ENCODE peak calls at places on chromosomes 2 and 18, in five cellular contexts. Q, I, V, Y and N are unnamed samples.

GRCh38 chr18:2050702-2051201 is 520.6 kb downstream of the METTL4 start:
- DNase-seq in Q (peak), I (no peak), V (no peak), Y (no peak), N (no peak)

GRCh38 chr2:232787806-232788205 is 11.4 kb upstream of the KCNJ13 start:
- DNase-seq in Q (no peak), I (no peak), V (no peak), Y (no peak), N (no peak)

GRCh38 chr2:20091305-20091991 is 40.0 kb upstream of the LAPTM4A start:
- DNase-seq in Q (peak), I (no peak), V (no peak), Y (no peak), N (no peak)

GRCh38 chr2:158714420-158714819 is 80.7 kb upstream of the DAPL1 start:
- DNase-seq in Q (no peak), I (no peak), V (no peak), Y (no peak), N (no peak)

GRCh38 chr2:190953257-190953656 is 60.7 kb downstream of the STAT1 start:
- DNase-seq in Q (no peak), I (no peak), V (no peak), Y (no peak), N (no peak)

GRCh38 chr2:159942149-159942548 is 120.3 kb downstream of the PLA2R1 start:
- DNase-seq in Q (peak), I (no peak), V (no peak), Y (no peak), N (no peak)

GRCh38 chr18:9928646-9929259 is 14.9 kb downstream of the VAPA start:
- DNase-seq in Q (no peak), I (no peak), V (no peak), Y (no peak), N (no peak)

GRCh38 chr2:160305081-160305750 is 105.1 kb upstream of the ITGB6 start:
- DNase-seq in Q (peak), I (no peak), V (no peak), Y (no peak), N (no peak)

GRCh38 chr18:10727477-10727876 is 201.7 kb downstream of the NAPG start:
- DNase-seq in Q (peak), I (no peak), V (no peak), Y (no peak), N (no peak)

GRCh38 chr2:37080231-37080630 is 3.9 kb downstream of the HEATR5B start:
- DNase-seq in Q (no peak), I (no peak), V (no peak), Y (no peak), N (no peak)

GRCh38 chr2:60764736-60765534 is 8.9 kb downstream of the PAPOLG start:
- DNase-seq in Q (peak), I (no peak), V (no peak), Y (no peak), N (no peak)

GRCh38 chr2:239381709-239382134 is 19.1 kb downstream of the HDAC4 start:
- DNase-seq in Q (no peak), I (peak), V (peak), Y (no peak), N (no peak)

GRCh38 chr2:118014492-118014824 is 588 bp upstream of the CCDC93 start:
- DNase-seq in Q (no peak), I (no peak), V (no peak), Y (no peak), N (peak)

DNA sequence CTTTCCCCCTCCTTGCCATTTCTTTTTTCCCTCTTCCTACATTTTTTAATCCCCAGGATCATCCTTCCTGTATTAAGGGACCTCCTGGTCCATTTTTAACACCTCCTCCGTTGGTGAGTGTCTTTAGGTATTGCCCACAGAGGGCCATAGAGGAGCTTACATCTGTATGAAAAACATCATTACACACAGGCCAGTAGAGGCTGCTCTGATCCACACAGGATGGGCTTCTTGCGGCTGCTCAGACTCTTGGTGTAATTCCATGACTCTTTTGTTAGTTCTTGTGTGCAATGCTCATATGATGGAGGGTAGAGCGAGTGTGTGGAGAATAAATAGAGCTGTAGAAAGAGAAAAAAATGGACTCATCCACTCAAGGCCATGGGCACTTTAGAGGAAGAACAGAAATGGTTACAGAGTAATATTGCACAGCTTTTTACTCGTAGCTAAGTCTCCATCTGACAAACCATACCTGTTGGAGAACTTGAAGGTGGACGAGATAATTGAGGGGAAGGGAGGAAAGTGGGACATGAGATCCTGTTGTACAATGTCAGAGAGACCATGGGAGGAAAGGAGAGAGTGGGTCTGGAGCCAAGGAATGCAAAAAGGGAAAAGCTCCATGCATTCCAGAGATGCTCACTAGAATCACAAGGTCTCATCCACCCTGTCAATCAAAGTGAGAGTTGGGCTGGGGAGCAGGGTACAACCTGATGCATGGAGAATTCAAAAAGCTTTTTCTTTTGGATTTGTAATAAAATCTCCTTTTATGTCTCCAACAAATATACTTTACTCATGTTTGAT is 129.7 kb upstream of the TNP1 start:
- DNase-seq in Q (peak), I (no peak), V (no peak), Y (no peak), N (peak)
- TF ChIP-seq CTCF in Q (peak), I (no peak), V (no peak), Y (no peak), N (peak)

GRCh38 chr18:51135361-51135760 is 62.1 kb downstream of the MEX3C start:
- DNase-seq in Q (peak), I (no peak), V (no peak), Y (no peak), N (no peak)

GRCh38 chr18:51134721-51135120 is 62.8 kb downstream of the MEX3C start:
- DNase-seq in Q (no peak), I (no peak), V (no peak), Y (no peak), N (no peak)

GRCh38 chr18:51137051-51137729 is 60.3 kb downstream of the MEX3C start:
- DNase-seq in Q (no peak), I (no peak), V (no peak), Y (no peak), N (no peak)

GRCh38 chr18:51137891-51138290 is 59.6 kb downstream of the MEX3C start:
- DNase-seq in Q (no peak), I (no peak), V (no peak), Y (no peak), N (no peak)

GRCh38 chr18:51135795-51136194 is 61.7 kb downstream of the MEX3C start:
- DNase-seq in Q (no peak), I (no peak), V (no peak), Y (no peak), N (peak)
- TF ChIP-seq CTCF in Q (peak), I (no peak), V (peak), Y (no peak), N (peak)

GRCh38 chr2:142041105-142041504 is 89.7 kb downstream of the LRP1B start:
- DNase-seq in Q (no peak), I (no peak), V (no peak), Y (no peak), N (no peak)

GRCh38 chr2:142037051-142037450 is 93.8 kb downstream of the LRP1B start:
- DNase-seq in Q (no peak), I (no peak), V (no peak), Y (no peak), N (no peak)

GRCh38 chr2:142040554-142040953 is 90.3 kb downstream of the LRP1B start:
- DNase-seq in Q (no peak), I (no peak), V (no peak), Y (no peak), N (no peak)

GRCh38 chr2:142038826-142039225 is 92.0 kb downstream of the LRP1B start:
- DNase-seq in Q (no peak), I (no peak), V (no peak), Y (no peak), N (no peak)

DNA sequence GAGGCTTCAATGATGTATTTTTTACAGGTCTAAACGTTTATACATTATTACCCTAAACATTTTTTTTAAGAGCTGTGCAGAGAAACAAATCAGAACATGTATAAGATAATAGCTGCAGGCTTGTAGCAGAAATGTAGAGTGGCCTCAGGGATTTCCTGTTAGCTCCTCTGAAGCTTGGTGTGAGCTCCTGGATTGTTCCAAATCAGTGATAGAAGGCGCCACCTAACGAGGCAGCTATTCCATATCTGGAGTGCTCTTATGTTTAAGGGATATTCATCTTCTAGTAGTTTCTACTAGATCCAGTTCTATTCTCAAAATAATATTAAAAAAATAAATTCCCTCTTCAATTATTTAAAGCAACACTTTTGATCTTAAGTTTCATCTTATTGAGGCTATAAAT is 93.1 kb downstream of the LRP1B start:
- DNase-seq in Q (no peak), I (no peak), V (no peak), Y (no peak), N (no peak)
- TF ChIP-seq CTCF in Q (no peak), I (no peak), V (no peak), Y (no peak), N (no peak)

GRCh38 chr2:74572178-74572925 is 17.8 kb downstream of the DOK1 start:
- DNase-seq in Q (no peak), I (no peak), V (peak), Y (no peak), N (no peak)
- TF ChIP-seq CTCF in Q (no peak), I (no peak), V (peak), Y (peak), N (no peak)

GRCh38 chr2:219286436-219287115 is 7.4 kb downstream of the DNAJB2 start:
- DNase-seq in Q (no peak), I (peak), V (no peak), Y (no peak), N (no peak)
- TF ChIP-seq CTCF in Q (no peak), I (no peak), V (no peak), Y (no peak), N (no peak)